ENCODE peak calls at places on chromosomes 5 and 9, in nine cellular contexts. One of them, this sample, is unnamed. For H3K4me1, the result is how much of the 10 kb centered on the place peaks cover.

GRCh38 chr5:180441577-180441976 is 52.6 kb upstream of the CNOT6 start:
- DNase-seq in heart right ventricle: no peak
- DNase-seq in mucosa of descending colon: no peak
- DNase-seq in psoas muscle: peak
- DNase-seq in neural progenitor cell: no peak
- DNase-seq in A549: peak
- DNase-seq in A673: no peak
- DNase-seq in H1: no peak
- DNase-seq in suprapubic skin: no peak
- DNase-seq in this sample: no peak

GRCh38 chr9:94554439-94555331 is at the start of gene PCAT7:
- DNase-seq in heart right ventricle: no peak
- DNase-seq in A549: peak
- DNase-seq in suprapubic skin: no peak
- DNase-seq in mucosa of descending colon: peak
- DNase-seq in A673: peak
- DNase-seq in H1: peak
- DNase-seq in neural progenitor cell: peak
- DNase-seq in psoas muscle: no peak
- DNase-seq in this sample: no peak

GRCh38 chr9:6944093-6944551 is 186.3 kb downstream of the KDM4C start:
- DNase-seq in heart right ventricle: no peak
- DNase-seq in A673: peak
- DNase-seq in H1: no peak
- DNase-seq in A549: no peak
- DNase-seq in suprapubic skin: no peak
- DNase-seq in mucosa of descending colon: no peak
- DNase-seq in neural progenitor cell: no peak
- DNase-seq in psoas muscle: no peak
- DNase-seq in this sample: no peak

GRCh38 chr5:5951953-5952352 is 426.4 kb downstream of the MED10 start:
- DNase-seq in H1: no peak
- DNase-seq in A549: no peak
- DNase-seq in psoas muscle: no peak
- DNase-seq in heart right ventricle: no peak
- DNase-seq in mucosa of descending colon: no peak
- DNase-seq in neural progenitor cell: no peak
- DNase-seq in A673: no peak
- DNase-seq in suprapubic skin: no peak
- DNase-seq in this sample: no peak

GRCh38 chr5:136235316-136235715 is 42.4 kb upstream of the SMIM32 start:
- DNase-seq in suprapubic skin: no peak
- DNase-seq in mucosa of descending colon: no peak
- DNase-seq in A549: peak
- DNase-seq in H1: no peak
- DNase-seq in A673: no peak
- DNase-seq in neural progenitor cell: no peak
- DNase-seq in heart right ventricle: no peak
- DNase-seq in psoas muscle: no peak
- DNase-seq in this sample: no peak

GRCh38 chr9:99828417-99829176 is 6.9 kb downstream of the NR4A3 start:
- DNase-seq in A673: no peak
- DNase-seq in heart right ventricle: no peak
- DNase-seq in A549: no peak
- DNase-seq in mucosa of descending colon: no peak
- DNase-seq in psoas muscle: peak
- DNase-seq in suprapubic skin: no peak
- DNase-seq in H1: peak
- DNase-seq in neural progenitor cell: peak
- DNase-seq in this sample: no peak

GRCh38 chr5:11596657-11597071 is 307.6 kb downstream of the CTNND2 start:
- DNase-seq in A549: no peak
- DNase-seq in A673: no peak
- DNase-seq in neural progenitor cell: no peak
- DNase-seq in psoas muscle: no peak
- DNase-seq in heart right ventricle: no peak
- DNase-seq in suprapubic skin: no peak
- DNase-seq in H1: no peak
- DNase-seq in mucosa of descending colon: no peak
- DNase-seq in this sample: no peak

GRCh38 chr9:91017245-91017644 is 215.6 kb downstream of the SYK start:
- DNase-seq in psoas muscle: no peak
- DNase-seq in mucosa of descending colon: no peak
- DNase-seq in H1: no peak
- DNase-seq in A549: no peak
- DNase-seq in heart right ventricle: no peak
- DNase-seq in suprapubic skin: no peak
- DNase-seq in A673: no peak
- DNase-seq in neural progenitor cell: no peak
- DNase-seq in this sample: no peak

GRCh38 chr5:109784687-109785086 is 95.0 kb downstream of the MAN2A1 start:
- DNase-seq in suprapubic skin: no peak
- DNase-seq in heart right ventricle: no peak
- DNase-seq in H1: no peak
- DNase-seq in A549: no peak
- DNase-seq in A673: no peak
- DNase-seq in neural progenitor cell: no peak
- DNase-seq in mucosa of descending colon: no peak
- DNase-seq in psoas muscle: no peak
- DNase-seq in this sample: no peak

GRCh38 chr5:177402271-177403043 is 2.0 kb upstream of the PFN3 start:
- DNase-seq in H1: peak
- DNase-seq in A549: peak
- DNase-seq in A673: peak
- DNase-seq in heart right ventricle: no peak
- DNase-seq in suprapubic skin: no peak
- DNase-seq in psoas muscle: no peak
- DNase-seq in mucosa of descending colon: peak
- DNase-seq in neural progenitor cell: peak
- DNase-seq in this sample: peak

GRCh38 chr5:176723440-176723839 is 76.2 kb downstream of the TSPAN17 start:
- DNase-seq in psoas muscle: no peak
- DNase-seq in A673: no peak
- DNase-seq in heart right ventricle: no peak
- DNase-seq in A549: no peak
- DNase-seq in suprapubic skin: no peak
- DNase-seq in neural progenitor cell: no peak
- DNase-seq in H1: no peak
- DNase-seq in mucosa of descending colon: no peak
- DNase-seq in this sample: no peak

GRCh38 chr9:116671605-116672004 is 15.5 kb upstream of the TRIM32 start:
- DNase-seq in suprapubic skin: no peak
- DNase-seq in psoas muscle: no peak
- DNase-seq in A549: no peak
- DNase-seq in H1: no peak
- DNase-seq in A673: no peak
- DNase-seq in neural progenitor cell: no peak
- DNase-seq in heart right ventricle: no peak
- DNase-seq in mucosa of descending colon: no peak
- DNase-seq in this sample: no peak

GRCh38 chr5:174328626-174329299 is 283.3 kb downstream of the NSG2 start:
- DNase-seq in A549: no peak
- DNase-seq in neural progenitor cell: no peak
- DNase-seq in A673: peak
- DNase-seq in heart right ventricle: no peak
- DNase-seq in suprapubic skin: no peak
- DNase-seq in mucosa of descending colon: no peak
- DNase-seq in H1: no peak
- DNase-seq in psoas muscle: no peak
- DNase-seq in this sample: no peak

GRCh38 chr9:16398676-16399075 is 471.8 kb downstream of the BNC2 start:
- DNase-seq in suprapubic skin: no peak
- DNase-seq in mucosa of descending colon: no peak
- DNase-seq in H1: no peak
- DNase-seq in A549: no peak
- DNase-seq in heart right ventricle: no peak
- DNase-seq in neural progenitor cell: no peak
- DNase-seq in A673: no peak
- DNase-seq in psoas muscle: no peak
- DNase-seq in this sample: no peak

GRCh38 chr5:171926311-171926710 is 80.1 kb downstream of the FBXW11 start:
- DNase-seq in A549: no peak
- DNase-seq in H1: no peak
- DNase-seq in mucosa of descending colon: no peak
- DNase-seq in suprapubic skin: no peak
- DNase-seq in neural progenitor cell: peak
- DNase-seq in heart right ventricle: no peak
- DNase-seq in psoas muscle: no peak
- DNase-seq in A673: no peak
- DNase-seq in this sample: no peak

GRCh38 chr9:128282500-128282899 is 6.4 kb downstream of the SWI5 start:
- DNase-seq in psoas muscle: no peak
- DNase-seq in mucosa of descending colon: no peak
- DNase-seq in heart right ventricle: no peak
- DNase-seq in H1: no peak
- DNase-seq in A673: no peak
- DNase-seq in A549: no peak
- DNase-seq in suprapubic skin: no peak
- DNase-seq in neural progenitor cell: no peak
- DNase-seq in this sample: no peak

DNA sequence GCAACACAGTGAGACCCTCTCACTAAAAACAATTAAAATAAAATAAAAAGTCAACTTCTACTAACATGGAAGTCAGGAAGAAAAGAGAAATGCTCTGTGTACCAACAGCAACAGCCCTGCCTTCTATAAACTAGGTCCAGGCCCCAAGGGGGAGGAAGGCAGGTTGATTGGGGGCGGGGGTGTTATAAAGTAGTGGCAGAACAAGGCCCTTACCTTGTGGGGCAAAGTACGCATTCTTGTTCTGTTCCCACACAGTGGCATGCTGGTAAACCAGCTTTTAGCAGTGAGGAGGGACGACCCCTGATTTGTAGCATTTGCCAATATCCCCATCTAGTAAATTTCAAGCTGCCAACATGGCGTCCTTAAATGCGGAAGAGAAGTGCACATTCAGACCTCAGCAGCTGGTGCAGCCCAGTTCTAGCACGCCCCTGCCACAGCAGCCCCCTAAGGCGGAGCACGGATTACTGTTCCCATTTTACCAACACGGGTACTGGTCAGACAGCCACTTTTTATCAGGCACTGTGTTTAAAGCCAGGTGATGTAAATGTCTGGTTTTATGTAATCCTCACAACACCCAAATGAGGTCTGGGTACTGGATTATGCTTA is 69.5 kb downstream of the GTF3C4 start:
- DNase-seq in heart right ventricle: no peak
- DNase-seq in suprapubic skin: no peak
- DNase-seq in mucosa of descending colon: no peak
- DNase-seq in H1: no peak
- DNase-seq in A673: no peak
- DNase-seq in A549: no peak
- DNase-seq in neural progenitor cell: no peak
- DNase-seq in psoas muscle: no peak
- DNase-seq in this sample: no peak
- H3K4me3 ChIP-seq in heart right ventricle: no peak
- H3K4me3 ChIP-seq in suprapubic skin: no peak
- H3K4me3 ChIP-seq in mucosa of descending colon: no peak
- H3K4me3 ChIP-seq in H1: no peak
- H3K4me3 ChIP-seq in A673: no peak
- H3K4me3 ChIP-seq in A549: no peak
- H3K4me3 ChIP-seq in neural progenitor cell: no peak
- H3K4me3 ChIP-seq in psoas muscle: no peak
- H3K4me3 ChIP-seq in this sample: no peak

GRCh38 chr5:38468202-38468656 is 88.2 kb downstream of the LIFR start:
- DNase-seq in neural progenitor cell: no peak
- DNase-seq in A549: peak
- DNase-seq in psoas muscle: peak
- DNase-seq in H1: no peak
- DNase-seq in suprapubic skin: no peak
- DNase-seq in heart right ventricle: no peak
- DNase-seq in mucosa of descending colon: no peak
- DNase-seq in A673: no peak
- DNase-seq in this sample: peak
- H3K4me1 ChIP-seq in neural progenitor cell: under half
- H3K4me1 ChIP-seq in A549: half or more
- H3K4me1 ChIP-seq in psoas muscle: half or more
- H3K4me1 ChIP-seq in H1: under half
- H3K4me1 ChIP-seq in suprapubic skin: under half
- H3K4me1 ChIP-seq in heart right ventricle: half or more
- H3K4me1 ChIP-seq in mucosa of descending colon: under half
- H3K4me1 ChIP-seq in A673: under half
- H3K4me1 ChIP-seq in this sample: under half

DNA sequence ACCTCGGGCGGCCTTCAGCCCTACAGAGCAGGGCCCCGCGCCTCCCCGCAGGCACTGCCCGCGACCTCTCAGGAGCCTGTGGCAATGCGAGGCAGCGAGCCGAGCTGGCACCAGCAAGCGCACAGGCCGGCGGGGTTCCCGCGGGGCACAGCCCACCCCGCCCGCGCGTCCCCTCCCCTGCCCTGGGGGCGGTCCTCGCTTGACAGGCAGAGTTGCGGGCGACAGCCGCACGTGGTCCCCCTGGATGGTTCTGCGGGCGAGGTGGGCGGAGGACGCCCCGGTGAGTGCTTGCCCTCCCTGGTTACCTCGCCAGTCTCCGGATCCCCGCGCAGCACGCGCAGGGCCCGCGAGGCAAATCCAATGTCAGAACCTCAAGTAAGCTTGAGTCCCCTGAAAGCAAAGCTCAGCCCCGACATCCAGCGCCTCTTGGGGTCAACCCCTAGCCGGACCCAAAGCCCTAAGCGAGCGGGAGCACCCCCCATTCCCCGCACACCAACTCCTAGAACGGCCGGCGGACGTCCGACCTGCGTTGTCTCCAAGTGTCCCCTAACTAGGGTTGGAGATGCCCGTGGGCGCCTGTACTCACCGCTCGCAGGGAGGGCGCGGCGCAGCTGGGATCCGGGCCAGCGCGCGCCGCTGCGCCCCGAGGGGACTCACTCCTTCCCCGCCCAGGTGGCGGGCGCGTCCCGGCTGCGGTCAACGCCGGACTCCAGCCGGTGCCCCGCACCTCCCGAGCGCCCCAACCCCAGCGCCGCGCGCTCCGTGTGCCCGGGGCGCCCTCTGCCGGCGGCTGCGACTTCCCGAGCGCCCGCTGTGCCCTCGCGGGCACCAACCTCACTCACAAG is at the start of gene DRD1:
- DNase-seq in H1: peak
- DNase-seq in A549: peak
- DNase-seq in psoas muscle: peak
- DNase-seq in heart right ventricle: no peak
- DNase-seq in mucosa of descending colon: no peak
- DNase-seq in A673: peak
- DNase-seq in suprapubic skin: no peak
- DNase-seq in neural progenitor cell: peak
- DNase-seq in this sample: peak
- H3K4me3 ChIP-seq in H1: peak
- H3K4me3 ChIP-seq in A549: peak
- H3K4me3 ChIP-seq in psoas muscle: peak
- H3K4me3 ChIP-seq in heart right ventricle: peak
- H3K4me3 ChIP-seq in mucosa of descending colon: no peak
- H3K4me3 ChIP-seq in A673: peak
- H3K4me3 ChIP-seq in suprapubic skin: peak
- H3K4me3 ChIP-seq in neural progenitor cell: peak
- H3K4me3 ChIP-seq in this sample: peak

DNA sequence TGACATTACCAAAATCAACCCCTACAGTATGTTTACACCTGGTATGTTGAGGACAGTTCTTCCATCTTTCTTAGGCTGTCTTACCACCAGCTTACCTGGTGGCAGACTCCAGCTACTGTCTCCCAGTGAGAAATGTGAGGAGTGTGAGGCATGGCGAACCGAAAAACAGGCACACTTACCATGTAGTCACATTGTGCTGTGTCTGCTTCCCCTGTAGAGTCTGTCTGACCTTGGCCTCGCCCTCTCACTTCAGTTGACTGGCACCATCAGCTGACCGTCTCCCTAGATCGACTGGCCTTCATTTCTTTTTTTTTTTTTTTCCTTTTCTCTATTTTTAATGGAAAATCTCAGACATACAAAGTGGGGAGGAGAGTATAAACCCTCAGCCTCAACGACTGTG is 4.9 kb downstream of the ACO1 start:
- DNase-seq in heart right ventricle: peak
- DNase-seq in A549: no peak
- DNase-seq in suprapubic skin: no peak
- DNase-seq in mucosa of descending colon: no peak
- DNase-seq in A673: no peak
- DNase-seq in psoas muscle: no peak
- DNase-seq in neural progenitor cell: no peak
- DNase-seq in H1: no peak
- DNase-seq in this sample: no peak
- H3K4me1 ChIP-seq in heart right ventricle: under half
- H3K4me1 ChIP-seq in A549: under half
- H3K4me1 ChIP-seq in suprapubic skin: under half
- H3K4me1 ChIP-seq in mucosa of descending colon: under half
- H3K4me1 ChIP-seq in A673: under half
- H3K4me1 ChIP-seq in psoas muscle: under half
- H3K4me1 ChIP-seq in neural progenitor cell: under half
- H3K4me1 ChIP-seq in H1: under half
- H3K4me1 ChIP-seq in this sample: under half